ENCODE peak calls at places on chromosomes 5 and 9, in six cellular contexts. N is SK-N-SH, X is mesenchymal stem cell, J is nephron progenitor cell, F is HTR-8/SVneo, W is glomerular endothelial cell. T is an unnamed sample.

GRCh38 chr5:32673272-32673671 is 37.8 kb upstream of the NPR3 start:
- DNase-seq in X (no peak), N (no peak), F (no peak), W (no peak), J (no peak), T (no peak)

GRCh38 chr5:176429972-176430371 is 13.6 kb upstream of the CLTB start:
- DNase-seq in N (no peak), W (no peak), X (peak; percentile 45), J (no peak), F (no peak), T (no peak)

GRCh38 chr5:6780802-6781391 is 67.7 kb downstream of the TENT4A start:
- DNase-seq in N (peak; percentile 57), X (no peak), F (no peak), J (no peak), W (no peak), T (no peak)

GRCh38 chr5:75142566-75143136 is 90.3 kb upstream of the GCNT4 start:
- DNase-seq in W (no peak), X (no peak), J (no peak), F (no peak), N (no peak), T (no peak)

GRCh38 chr5:74465724-74466123 is 174.8 kb downstream of the ENC1 start:
- DNase-seq in F (no peak), N (no peak), J (no peak), W (no peak), X (no peak), T (no peak)

GRCh38 chr5:142316051-142316450 is 8.8 kb downstream of the SPRY4 start:
- DNase-seq in X (peak; percentile 73), W (no peak), J (no peak), F (no peak), N (peak; percentile 69), T (peak; percentile 78)

GRCh38 chr9:10876333-10876732 is 263.5 kb upstream of the PTPRD start:
- DNase-seq in X (peak; percentile 46), N (no peak), W (peak; percentile 9), J (no peak), F (no peak), T (no peak)

GRCh38 chr9:16085167-16085718 is 532.4 kb downstream of the CCDC171 start:
- DNase-seq in J (no peak), W (no peak), N (no peak), X (no peak), F (no peak), T (peak; percentile 60)

GRCh38 chr9:16133556-16134227 is 580.8 kb downstream of the CCDC171 start:
- DNase-seq in X (peak; percentile 71), N (peak; percentile 51), F (peak; percentile 58), W (peak; percentile 62), J (peak; percentile 48), T (peak; percentile 48)

GRCh38 chr5:95884511-95884910 is 62.0 kb upstream of the GLRX start:
- DNase-seq in N (no peak), X (no peak), W (no peak), F (no peak), J (no peak), T (no peak)

GRCh38 chr5:66144799-66145390 is 795 bp downstream of the SREK1 start:
- DNase-seq in F (peak; percentile 20), W (peak; percentile 36), X (no peak), J (peak; percentile 55), N (no peak), T (no peak)

T was measured in fibroblast of gingiva.